ENCODE peak calls at places on chromosomes 5 and 9, in seven cellular contexts. H is HCEC 1CT, Y is T-helper 22 cell, C is HTR-8/SVneo, L is Peyer's patch, Q is fibroblast of lung, U is lung. K is an unnamed sample.

GRCh38 chr5:138468133-138468965 is 3.1 kb downstream of the EGR1 start:
- DNase-seq in C (no peak), Y (no peak), Q (peak; percentile 29), U (no peak), L (no peak), H (peak; percentile 12), K (no peak)

GRCh38 chr9:93136011-93136440 is 2.0 kb upstream of the NINJ1 start:
- DNase-seq in Q (no peak), L (no peak), H (peak; percentile 18), U (no peak), Y (no peak), C (no peak), K (no peak)

GRCh38 chr5:128121679-128122078 is 38.1 kb downstream of the SLC12A2 start:
- DNase-seq in Y (no peak), L (no peak), C (no peak), Q (no peak), U (no peak), H (no peak), K (no peak)

GRCh38 chr5:132557425-132557805 is 638 bp downstream of the RAD50 start:
- DNase-seq in H (peak; percentile 23), Y (no peak), Q (peak; percentile 41), C (peak; percentile 20), L (peak; percentile 79), U (peak; percentile 40), K (no peak)

GRCh38 chr5:57181151-57181550 is 7.3 kb downstream of the GPBP1 start:
- DNase-seq in L (no peak), U (no peak), C (no peak), Q (no peak), Y (no peak), H (no peak), K (no peak)

GRCh38 chr5:14727428-14727865 is 62.9 kb downstream of the OTULIN start:
- DNase-seq in C (peak; percentile 89), U (peak; percentile 75), H (peak; percentile 61), Y (peak; percentile 32), L (peak; percentile 83), Q (peak; percentile 69), K (peak; percentile 41)

GRCh38 chr9:107633375-107633774 is 143.8 kb upstream of the KLF4 start:
- DNase-seq in C (no peak), Y (no peak), Q (no peak), H (no peak), L (no peak), U (no peak), K (no peak)

GRCh38 chr9:98450486-98450885 is 195.0 kb upstream of the TBC1D2 start:
- DNase-seq in C (no peak), Q (peak; percentile 94), U (no peak), L (no peak), H (peak; percentile 36), Y (no peak), K (no peak)

GRCh38 chr5:28430565-28431178 is 1392.3 kb upstream of the CDH9 start:
- DNase-seq in U (no peak), H (no peak), Y (no peak), Q (peak; percentile 17), C (no peak), L (no peak), K (no peak)

GRCh38 chr9:12695474-12695873 is 2.3 kb downstream of the TYRP1 start:
- DNase-seq in L (no peak), Q (peak; percentile 52), C (no peak), Y (no peak), H (no peak), U (no peak), K (no peak)

GRCh38 chr9:21803674-21804048 is 1.2 kb downstream of the MTAP start:
- DNase-seq in Y (no peak), H (no peak), U (no peak), L (no peak), Q (peak; percentile 57), C (no peak), K (no peak)

GRCh38 chr5:151150484-151151262 is 6.9 kb downstream of the ANXA6 start:
- DNase-seq in Y (peak; percentile 83), U (no peak), C (no peak), H (no peak), Q (peak; percentile 21), L (no peak), K (no peak)

GRCh38 chr5:14250094-14250777 is 107.1 kb downstream of the TRIO start:
- DNase-seq in H (peak; percentile 37), L (no peak), Q (peak; percentile 92), U (no peak), Y (no peak), C (no peak), K (peak; percentile 64)

GRCh38 chr5:76455531-76456132 is 52.5 kb downstream of the IQGAP2 start:
- DNase-seq in U (no peak), Q (peak; percentile 11), L (no peak), Y (no peak), H (no peak), C (no peak), K (no peak)

GRCh38 chr5:179620293-179620692 is 3.2 kb downstream of the HNRNPH1 start:
- DNase-seq in U (no peak), C (no peak), Q (no peak), H (no peak), Y (no peak), L (no peak), K (no peak)

GRCh38 chr9:121640076-121640475 is 11.4 kb upstream of the DAB2IP start:
- DNase-seq in C (peak; percentile 50), Y (no peak), Q (peak; percentile 6), U (no peak), H (peak; percentile 12), L (peak; percentile 88), K (no peak)

GRCh38 chr9:36144322-36145206 is 8.0 kb downstream of the GLIPR2 start:
- DNase-seq in U (no peak), Y (no peak), Q (no peak), C (no peak), L (peak; percentile 21), H (no peak), K (no peak)

GRCh38 chr5:172776235-172776594 is 5.2 kb upstream of the DUSP1 start:
- DNase-seq in U (no peak), Y (no peak), L (no peak), Q (no peak), H (no peak), C (no peak), K (no peak)

GRCh38 chr9:128159073-128159783 is 837 bp upstream of the BBLN start:
- DNase-seq in U (peak; percentile 40), H (no peak), Q (no peak), Y (peak; percentile 61), L (no peak), C (no peak), K (no peak)

GRCh38 chr5:128549496-128549895 is 11.5 kb upstream of the FBN2 start:
- DNase-seq in U (no peak), L (no peak), H (no peak), Q (no peak), C (no peak), Y (no peak), K (no peak)

GRCh38 chr9:16964228-16964627 is 93.8 kb upstream of the BNC2 start:
- DNase-seq in Q (peak; percentile 99), C (peak; percentile 54), Y (no peak), H (peak; percentile 99), L (no peak), U (no peak), K (no peak)

GRCh38 chr5:141603912-141604311 is 14.9 kb downstream of the DIAPH1 start:
- DNase-seq in H (no peak), Q (no peak), L (no peak), U (no peak), C (no peak), Y (no peak), K (no peak)

GRCh38 chr9:92468206-92468605 is 14.1 kb downstream of the ASPN start:
- DNase-seq in L (no peak), Y (no peak), C (no peak), Q (peak; percentile 61), U (no peak), H (peak; percentile 40), K (peak; percentile 5)

GRCh38 chr5:944992-945685 is 52.5 kb downstream of the TRIP13 start:
- DNase-seq in L (no peak), H (no peak), Q (no peak), C (no peak), Y (no peak), U (no peak), K (no peak)

GRCh38 chr5:172283862-172284274 is 304 bp upstream of the UBTD2 start:
- DNase-seq in H (peak; percentile 79), U (peak; percentile 85), L (peak; percentile 91), Q (peak; percentile 78), Y (peak; percentile 64), C (peak; percentile 89), K (peak; percentile 78)

GRCh38 chr5:146659961-146660360 is 144.0 kb upstream of the GPR151 start:
- DNase-seq in Y (no peak), C (no peak), U (no peak), Q (no peak), L (no peak), H (no peak), K (no peak)